ENCODE peak calls at places on chromosome 3, in seven cellular contexts. B is stimulated activated CD8-positive, alpha-beta memory T cell treated with anti-CD3 and anti-CD28 coated beads, Interleukin-7, amount 100 ng/mL, for 4 hours; V is H9; G is kidney; Z is NCI-H510A treated with DMSO at 0.1 percent for 48 hours; F is HCT116; N is EL. Y is an unnamed sample.
A peak's percentile ranks its signal among the peaks of the same experiment; 100 is the strongest.

GRCh38 chr3:132726341-132726823 is 4.2 kb upstream of the NPHP3 start:
- DNase-seq in G (no peak), Z (peak; percentile 29), F (no peak), N (peak; percentile 42), B (no peak), V (no peak), Y (peak; percentile 49)

GRCh38 chr3:149224736-149225594 is 3.3 kb upstream of the CP start:
- DNase-seq in F (no peak), B (peak; percentile 5), Z (no peak), G (no peak), N (peak; percentile 92), V (no peak), Y (peak; percentile 82)

GRCh38 chr3:39810647-39811161 is 1.3 kb downstream of the MYRIP start:
- DNase-seq in G (no peak), Z (no peak), V (peak; percentile 32), F (no peak), N (no peak), B (no peak), Y (no peak)

GRCh38 chr3:113769551-113769950 is 22.7 kb downstream of the ATP6V1A start:
- DNase-seq in B (no peak), N (peak; percentile 47), G (no peak), F (no peak), Z (no peak), V (no peak), Y (peak; percentile 69)

GRCh38 chr3:89565098-89565497 is 457.7 kb downstream of the EPHA3 start:
- DNase-seq in V (no peak), N (no peak), G (no peak), Z (no peak), B (no peak), F (no peak), Y (no peak)

GRCh38 chr3:156533205-156533604 is 21.7 kb downstream of the SSR3 start:
- DNase-seq in Z (no peak), B (no peak), N (peak; percentile 53), V (no peak), G (no peak), F (no peak), Y (peak; percentile 88)

GRCh38 chr3:146156801-146157310 is 4.1 kb downstream of the PLOD2 start:
- DNase-seq in V (no peak), N (no peak), B (no peak), F (no peak), G (no peak), Z (peak; percentile 25), Y (no peak)

GRCh38 chr3:147662705-147663104 is 253.5 kb downstream of the ZIC1 start:
- DNase-seq in G (no peak), N (no peak), B (no peak), F (no peak), V (no peak), Z (no peak), Y (no peak)

GRCh38 chr3:85737846-85738245 is 779.1 kb downstream of the CADM2 start:
- DNase-seq in V (no peak), G (no peak), F (no peak), Z (no peak), B (no peak), N (no peak), Y (no peak)

GRCh38 chr3:46361408-46362283 is 7.7 kb downstream of the CCR2 start:
- DNase-seq in F (no peak), B (no peak), N (peak; percentile 78), V (no peak), Z (no peak), G (no peak), Y (peak; percentile 70)

GRCh38 chr3:44883999-44884431 is 9.6 kb downstream of the TGM4 start:
- DNase-seq in V (no peak), Z (no peak), F (peak; percentile 35), B (no peak), G (no peak), N (peak; percentile 96), Y (peak; percentile 91)

GRCh38 chr3:155292133-155292532 is 1.4 kb downstream of the STRIT1 start:
- DNase-seq in N (no peak), V (no peak), F (no peak), B (no peak), G (no peak), Z (no peak), Y (no peak)

GRCh38 chr3:38738630-38739395 is 77.2 kb downstream of the SCN10A start:
- DNase-seq in G (no peak), B (no peak), N (peak; percentile 47), Z (peak; percentile 1), F (peak; percentile 47), V (peak; percentile 92), Y (peak; percentile 57)

GRCh38 chr3:99344216-99344615 is 294.2 kb upstream of the COL8A1 start:
- DNase-seq in G (no peak), N (peak; percentile 42), F (no peak), B (no peak), V (no peak), Z (no peak), Y (peak; percentile 51)

GRCh38 chr3:38327335-38328009 is 19.1 kb upstream of the XYLB start:
- DNase-seq in N (peak; percentile 78), G (no peak), Z (no peak), B (no peak), F (peak; percentile 10), V (no peak), Y (peak; percentile 65)

GRCh38 chr3:61685755-61686154 is 124.4 kb downstream of the PTPRG start:
- DNase-seq in F (no peak), V (no peak), B (no peak), G (no peak), Z (peak; percentile 60), N (no peak), Y (no peak)

GRCh38 chr3:128969993-128970740 is 23.7 kb downstream of the CFAP92 start:
- DNase-seq in G (no peak), F (peak; percentile 15), N (peak; percentile 48), Z (peak; percentile 13), B (peak; percentile 38), V (peak; percentile 49), Y (peak; percentile 54)

GRCh38 chr3:25074151-25074550 is 353.9 kb upstream of the RARB start:
- DNase-seq in N (no peak), V (no peak), B (no peak), F (no peak), G (no peak), Z (no peak), Y (peak; percentile 54)

GRCh38 chr3:107487490-107487889 is 35.3 kb upstream of the BBX start:
- DNase-seq in Z (no peak), F (no peak), G (no peak), N (no peak), V (no peak), B (no peak), Y (no peak)

GRCh38 chr3:19215427-19215826 is 67.1 kb downstream of the KCNH8 start:
- DNase-seq in N (no peak), Z (no peak), B (no peak), F (no peak), G (no peak), V (no peak), Y (no peak)

GRCh38 chr3:137012097-137012501 is 54.3 kb downstream of the IL20RB start:
- DNase-seq in G (no peak), N (peak; percentile 91), Z (no peak), F (no peak), B (no peak), V (no peak), Y (peak; percentile 70)

GRCh38 chr3:134630506-134630905 is 20.3 kb downstream of the KY start:
- DNase-seq in N (peak; percentile 23), B (no peak), V (peak; percentile 25), Z (no peak), G (no peak), F (no peak), Y (peak; percentile 39)

GRCh38 chr3:187165144-187165543 is 25.8 kb upstream of the RPL39L start:
- DNase-seq in Z (peak; percentile 84), G (no peak), N (peak; percentile 60), B (peak; percentile 10), F (peak; percentile 45), V (peak; percentile 80), Y (peak; percentile 67)

GRCh38 chr3:36312351-36312750 is 68.0 kb upstream of the STAC start:
- DNase-seq in B (no peak), G (no peak), V (no peak), N (peak; percentile 18), Z (no peak), F (no peak), Y (peak; percentile 23)

GRCh38 chr3:43996379-43997301 is 245.0 kb upstream of the TOPAZ1 start:
- DNase-seq in V (peak; percentile 61), N (peak; percentile 65), F (no peak), G (no peak), B (no peak), Z (peak; percentile 44), Y (peak; percentile 54)

GRCh38 chr3:45277636-45278035 is 51.5 kb upstream of the TMEM158 start:
- DNase-seq in N (no peak), F (no peak), G (no peak), B (no peak), V (no peak), Z (no peak), Y (no peak)

GRCh38 chr3:16511561-16512434 is 1.7 kb downstream of the RFTN1 start:
- DNase-seq in F (no peak), Z (no peak), V (peak; percentile 47), G (peak; percentile 87), N (peak; percentile 87), B (peak; percentile 73), Y (peak; percentile 89)

GRCh38 chr3:23438657-23439056 is 235.5 kb downstream of the UBE2E2 start:
- DNase-seq in N (no peak), G (no peak), B (no peak), V (no peak), F (no peak), Z (no peak), Y (no peak)

GRCh38 chr3:134328147-134328591 is 46.1 kb downstream of the AMOTL2 start:
- DNase-seq in G (no peak), F (peak; percentile 57), N (peak; percentile 95), Z (no peak), V (peak; percentile 32), B (no peak), Y (peak; percentile 98)

GRCh38 chr3:102192575-102192974 is 242.2 kb upstream of the ZPLD1 start:
- DNase-seq in N (no peak), B (no peak), Z (peak; percentile 47), V (no peak), F (no peak), G (no peak), Y (no peak)

GRCh38 chr3:38038447-38038911 is 529 bp upstream of the DLEC1 start:
- DNase-seq in F (no peak), Z (no peak), B (peak; percentile 52), V (no peak), N (no peak), G (no peak), Y (no peak)

GRCh38 chr3:19065027-19065426 is 83.3 kb upstream of the KCNH8 start:
- DNase-seq in F (no peak), N (no peak), Z (no peak), G (no peak), V (no peak), B (no peak), Y (no peak)

GRCh38 chr3:122233109-122233952 is 49.9 kb downstream of the CASR start:
- DNase-seq in V (no peak), G (no peak), Z (no peak), N (no peak), F (no peak), B (no peak), Y (no peak)

GRCh38 chr3:29453278-29453961 is 172.5 kb downstream of the RBMS3 start:
- DNase-seq in B (no peak), V (no peak), Z (no peak), N (no peak), F (no peak), G (peak; percentile 66), Y (no peak)

Y was measured in EH.